ENCODE peak calls at places on chromosomes 1 and 21, in four cellular contexts. N is BE2C; A is PC-3; J is CD8-positive, alpha-beta T cell. X is an unnamed sample.

GRCh38 chr1:28287315-28287714 is 28.0 kb downstream of the SESN2 start:
- DNase-seq in N (no peak), A (no peak), J (no peak), X (peak; percentile 35)

GRCh38 chr1:246705368-246705767 is 18.8 kb upstream of the SCCPDH start:
- DNase-seq in N (no peak), A (peak; percentile 93), J (no peak), X (peak; percentile 72)

GRCh38 chr1:220281159-220281574 is 8.9 kb upstream of the RAB3GAP2 start:
- DNase-seq in N (no peak), A (peak; percentile 84), J (no peak), X (peak; percentile 72)

GRCh38 chr1:165143437-165144065 is 213.0 kb downstream of the LMX1A start:
- DNase-seq in N (peak; percentile 12), A (peak; percentile 66), J (no peak), X (peak; percentile 24)

GRCh38 chr1:89673251-89673650 is 40.3 kb downstream of the LRRC8C start:
- DNase-seq in N (no peak), A (no peak), J (no peak), X (peak; percentile 32)

GRCh38 chr1:29749021-29749420 is 512.7 kb downstream of the PTPRU start:
- DNase-seq in N (no peak), A (no peak), J (no peak), X (no peak)

GRCh38 chr1:162605225-162605927 is 26.9 kb upstream of the DDR2 start:
- DNase-seq in N (no peak), A (peak; percentile 100), J (no peak), X (peak; percentile 95)

GRCh38 chr1:29387210-29387609 is 150.9 kb downstream of the PTPRU start:
- DNase-seq in N (no peak), A (no peak), J (no peak), X (no peak)

GRCh38 chr1:184222561-184223157 is 164.2 kb upstream of the C1orf21 start:
- DNase-seq in N (peak; percentile 40), A (peak; percentile 64), J (no peak), X (peak; percentile 42)

GRCh38 chr1:172845371-172845770 is 186.5 kb downstream of the FASLG start:
- DNase-seq in N (no peak), A (no peak), J (peak; percentile 59), X (no peak)

GRCh38 chr1:234609528-234610042 is 393 bp downstream of the IRF2BP2 start:
- DNase-seq in N (no peak), A (no peak), J (no peak), X (no peak)

GRCh38 chr1:35947547-35947946 is 16.6 kb downstream of the AGO3 start:
- DNase-seq in N (no peak), A (no peak), J (no peak), X (no peak)

GRCh38 chr1:156476501-156477298 is 23.9 kb downstream of the MEF2D start:
- DNase-seq in N (peak; percentile 43), A (peak; percentile 76), J (peak; percentile 3), X (peak; percentile 57)

GRCh38 chr1:8374356-8374755 is 56.4 kb downstream of the SLC45A1 start:
- DNase-seq in N (no peak), A (no peak), J (no peak), X (no peak)
- H3K4me3 ChIP-seq in N (no peak overlapping the region), A (no peak overlapping the region), J (no peak overlapping the region), X (no peak overlapping the region)

GRCh38 chr21:15062566-15062965 is 2.2 kb downstream of the NRIP1 start:
- DNase-seq in N (no peak), A (peak; percentile 63), J (no peak), X (peak; percentile 54)
- TF ChIP-seq CTCF in N (peak; percentile 32), A (peak; percentile 64), J (no peak), X (peak; percentile 10)

GRCh38 chr1:57987507-57987906 is 559.0 kb downstream of the OMA1 start:
- DNase-seq in N (no peak), A (no peak), J (no peak), X (no peak)

GRCh38 chr1:57986432-57986831 is 560.1 kb downstream of the OMA1 start:
- DNase-seq in N (no peak), A (no peak), J (no peak), X (no peak)

GRCh38 chr1:57996400-57996799 is 550.1 kb downstream of the OMA1 start:
- DNase-seq in N (no peak), A (no peak), J (no peak), X (no peak)

GRCh38 chr1:57991289-57991688 is 555.2 kb downstream of the OMA1 start:
- DNase-seq in N (no peak), A (no peak), J (no peak), X (no peak)
- H3K27me3 ChIP-seq in N (no peaks in the 10 kb centered on the region), A (no peaks in the 10 kb centered on the region), J (no peaks in the 10 kb centered on the region), X (no peaks in the 10 kb centered on the region)

DNA sequence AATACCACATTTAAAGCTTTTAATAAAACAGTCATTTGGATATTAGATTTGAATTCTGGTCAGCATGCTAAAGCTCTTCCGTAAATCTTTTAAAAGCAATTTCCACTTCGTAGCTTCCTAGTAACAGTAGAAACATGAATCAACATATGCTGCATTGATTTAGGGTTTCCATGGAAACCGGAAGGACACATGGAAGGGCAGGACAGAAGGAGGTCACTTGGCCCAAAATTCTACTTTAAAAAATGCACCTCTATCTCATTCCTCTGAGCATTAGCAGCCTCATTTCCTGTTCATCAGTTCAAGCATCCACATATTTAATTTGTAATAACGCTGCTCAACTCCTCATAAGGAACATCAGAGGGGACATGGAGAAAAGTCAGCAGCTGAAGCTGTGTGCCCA is 8.1 kb downstream of the RGS8 start:
- DNase-seq in N (no peak), A (no peak), J (no peak), X (no peak)
- H3K4me3 ChIP-seq in N (no peak overlapping the region), A (no peak overlapping the region), J (no peak overlapping the region), X (no peak overlapping the region)

DNA sequence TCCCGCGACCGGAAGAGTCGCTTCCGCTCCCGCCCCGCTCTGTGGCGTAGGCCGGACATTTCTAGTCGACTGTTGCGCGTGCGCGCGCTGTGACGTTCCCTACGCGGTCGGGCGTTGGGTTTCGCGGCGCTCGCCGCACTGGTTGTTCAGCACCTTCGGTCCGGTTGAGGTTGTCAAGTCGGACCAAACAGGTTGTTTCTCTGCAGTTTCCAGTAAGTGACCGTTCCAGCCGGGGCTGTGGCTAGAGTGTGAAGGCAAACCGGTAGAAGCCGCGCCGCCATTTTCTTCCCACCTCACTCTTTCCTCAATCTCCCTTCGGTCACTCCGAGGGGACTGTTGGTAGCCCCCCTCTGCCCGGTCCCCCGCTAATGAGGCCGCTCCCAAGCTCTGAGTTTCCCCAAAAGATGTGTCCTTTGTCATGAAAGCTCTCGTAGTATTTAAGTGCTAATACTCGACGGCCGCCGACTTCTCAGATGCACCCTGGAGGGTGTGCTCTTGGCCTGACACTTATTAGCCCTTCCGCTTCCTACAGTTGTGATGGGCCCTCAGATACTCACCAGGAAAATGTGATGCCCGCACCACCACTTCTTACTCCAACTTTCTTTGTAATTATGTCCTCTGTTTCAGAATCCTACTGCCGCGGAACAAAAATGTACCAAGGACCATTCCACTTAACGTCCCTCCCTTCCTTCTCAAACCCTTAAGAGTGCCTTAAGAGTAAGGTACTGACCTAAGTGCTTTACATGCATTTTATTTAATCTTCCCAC is 56.3 kb downstream of the TRAF5 start:
- DNase-seq in N (peak; percentile 95), A (peak; percentile 97), J (peak; percentile 70), X (peak; percentile 85)
- TF ChIP-seq CTCF in N (no peak), A (no peak), J (no peak), X (no peak)

X was measured in bronchial epithelial cell.